ENCODE peak calls at places on chromosome 21, in eight cellular contexts. P is heart right ventricle, X is fibroblast of the aortic adventitia, A is left lung, E is H9, S is uterus, W is GM23338, M is choroid plexus epithelial cell. I is an unnamed sample.
A peak's percentile ranks its signal among the peaks of the same experiment; 100 is the strongest.

GRCh38 chr21:16910435-16911165 is 602.2 kb upstream of the CXADR start:
- DNase-seq in P (no peak), X (no peak), A (no peak), E (no peak), S (no peak), W (no peak), M (no peak), I (no peak)

GRCh38 chr21:15614757-15615156 is 115.0 kb upstream of the USP25 start:
- DNase-seq in P (no peak), X (no peak), A (no peak), E (no peak), S (no peak), W (no peak), M (no peak), I (no peak)

GRCh38 chr21:46121286-46122221 is 23.6 kb downstream of the COL6A2 start:
- DNase-seq in P (peak; percentile 13), X (no peak), A (peak; percentile 66), E (peak; percentile 15), S (peak; percentile 17), W (no peak), M (no peak), I (peak; percentile 37)

GRCh38 chr21:28521932-28522826 is 470.5 kb downstream of the LTN1 start:
- DNase-seq in P (no peak), X (peak; percentile 88), A (no peak), E (peak; percentile 30), S (peak; percentile 30), W (peak; percentile 45), M (peak; percentile 84), I (no peak)

GRCh38 chr21:15444118-15444960 is 285.4 kb upstream of the USP25 start:
- DNase-seq in P (no peak), X (no peak), A (no peak), E (peak; percentile 39), S (no peak), W (peak; percentile 67), M (peak; percentile 31), I (no peak)

GRCh38 chr21:38433516-38433915 is 64.8 kb downstream of the ERG start:
- DNase-seq in P (no peak), X (no peak), A (no peak), E (no peak), S (no peak), W (no peak), M (no peak), I (no peak)

GRCh38 chr21:14550200-14550599 is 4.1 kb upstream of the SAMSN1 start:
- DNase-seq in P (no peak), X (no peak), A (no peak), E (no peak), S (no peak), W (no peak), M (no peak), I (no peak)

GRCh38 chr21:45872902-45873301 is 108.7 kb upstream of the COL6A1 start:
- DNase-seq in P (no peak), X (no peak), A (no peak), E (no peak), S (no peak), W (no peak), M (no peak), I (no peak)

GRCh38 chr21:45169001-45169400 is 94.6 kb downstream of the ADARB1 start:
- DNase-seq in P (no peak), X (no peak), A (no peak), E (no peak), S (no peak), W (no peak), M (no peak), I (no peak)

GRCh38 chr21:33261635-33262034 is 4.5 kb upstream of the IL10RB start:
- DNase-seq in P (no peak), X (peak; percentile 47), A (no peak), E (no peak), S (no peak), W (no peak), M (peak; percentile 78), I (no peak)

GRCh38 chr21:37165606-37166005 is 92.6 kb downstream of the TTC3 start:
- DNase-seq in P (no peak), X (no peak), A (no peak), E (no peak), S (no peak), W (no peak), M (no peak), I (no peak)

GRCh38 chr21:34865922-34866271 is 183.2 kb downstream of the RUNX1 start:
- DNase-seq in P (no peak), X (no peak), A (no peak), E (peak; percentile 91), S (no peak), W (peak; percentile 93), M (no peak), I (no peak)

GRCh38 chr21:44374601-44375280 is 21.3 kb downstream of the TRPM2 start:
- DNase-seq in P (no peak), X (no peak), A (peak; percentile 24), E (no peak), S (no peak), W (no peak), M (no peak), I (no peak)

GRCh38 chr21:15839026-15839425 is 109.2 kb downstream of the USP25 start:
- DNase-seq in P (no peak), X (no peak), A (no peak), E (no peak), S (no peak), W (no peak), M (no peak), I (no peak)

GRCh38 chr21:34113842-34114241 is 40.5 kb downstream of the MRPS6 start:
- DNase-seq in P (no peak), X (no peak), A (no peak), E (no peak), S (no peak), W (peak; percentile 60), M (no peak), I (no peak)

GRCh38 chr21:38806942-38807284 is 1.2 kb downstream of the ETS2 start:
- DNase-seq in P (no peak), X (peak; percentile 53), A (no peak), E (no peak), S (no peak), W (no peak), M (peak; percentile 45), I (no peak)

DNA sequence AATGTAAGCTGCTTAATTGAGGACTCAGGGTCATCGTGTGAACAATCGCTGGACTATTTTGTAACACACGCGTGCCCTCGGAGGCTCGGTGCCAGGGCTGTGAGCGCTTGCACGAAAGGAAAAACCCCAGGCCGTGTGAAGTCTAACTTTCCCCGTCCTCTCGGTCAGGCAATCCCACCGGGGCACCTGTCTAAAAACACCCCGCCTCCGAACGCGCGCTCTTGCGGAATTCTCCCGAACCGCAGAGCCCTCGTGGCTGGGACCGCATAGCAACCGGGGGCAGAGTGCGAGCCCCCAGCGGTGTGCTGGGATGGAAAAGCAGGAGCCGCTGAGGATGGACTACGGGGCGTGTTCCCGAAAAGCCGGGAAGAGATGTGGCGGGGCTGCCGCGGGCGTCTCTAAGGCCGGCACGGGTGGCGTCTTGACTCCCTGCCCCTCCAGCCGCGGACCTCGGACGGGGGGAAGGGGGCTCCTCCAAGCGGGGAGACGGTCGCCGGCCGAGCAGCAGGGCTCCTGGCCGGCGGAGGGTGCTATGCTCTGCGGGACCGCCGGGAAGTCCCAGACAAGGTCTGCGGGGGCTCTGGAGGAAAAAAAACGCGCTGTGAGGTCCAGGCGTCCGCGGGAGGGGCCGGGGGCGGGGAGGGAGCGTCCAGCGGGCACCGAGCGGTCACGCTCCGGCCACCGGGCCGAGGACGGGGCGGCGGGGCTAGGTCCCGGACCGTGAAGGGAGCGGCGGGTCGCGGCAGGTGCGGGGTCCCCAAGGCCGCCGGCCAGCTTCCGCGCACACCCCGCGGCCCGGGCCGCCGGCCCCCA is 936 bp downstream of the ZBTB21 start:
- DNase-seq in P (peak; percentile 50), X (peak; percentile 63), A (peak; percentile 87), E (peak; percentile 46), S (peak; percentile 54), W (peak; percentile 77), M (peak; percentile 41), I (no peak)
- TF ChIP-seq CTCF in P (peak; percentile 24), X (peak; percentile 33), A (no peak), E (peak; percentile 10), S (no peak), W (no peak), M (no peak), I (no peak)

GRCh38 chr21:18265955-18266354 is 21.3 kb downstream of the CHODL start:
- DNase-seq in P (no peak), X (no peak), A (no peak), E (no peak), S (no peak), W (no peak), M (peak; percentile 21), I (no peak)
- TF ChIP-seq CTCF in P (no peak), X (no peak), A (no peak), E (no peak), S (no peak), W (no peak), M (peak; percentile 17), I (no peak)

GRCh38 chr21:31514598-31514997 is 144.9 kb upstream of the SOD1 start:
- DNase-seq in P (no peak), X (no peak), A (no peak), E (peak; percentile 60), S (no peak), W (peak; percentile 66), M (peak; percentile 57), I (peak; percentile 47)
- TF ChIP-seq CTCF in P (no peak), X (no peak), A (no peak), E (no peak), S (no peak), W (peak; percentile 47), M (peak; percentile 60), I (no peak)

GRCh38 chr21:31988492-31989285 is 115.9 kb downstream of the HUNK start:
- DNase-seq in P (no peak), X (no peak), A (no peak), E (no peak), S (no peak), W (no peak), M (no peak), I (no peak)

GRCh38 chr21:31993826-31994791 is 121.3 kb downstream of the HUNK start:
- DNase-seq in P (no peak), X (no peak), A (no peak), E (no peak), S (no peak), W (no peak), M (no peak), I (no peak)

GRCh38 chr21:31987696-31988095 is 114.9 kb downstream of the HUNK start:
- DNase-seq in P (peak; percentile 17), X (no peak), A (no peak), E (no peak), S (no peak), W (peak; percentile 20), M (no peak), I (no peak)

GRCh38 chr21:31991356-31992331 is 118.8 kb downstream of the HUNK start:
- DNase-seq in P (no peak), X (no peak), A (no peak), E (peak; percentile 61), S (no peak), W (peak; percentile 78), M (no peak), I (no peak)

DNA sequence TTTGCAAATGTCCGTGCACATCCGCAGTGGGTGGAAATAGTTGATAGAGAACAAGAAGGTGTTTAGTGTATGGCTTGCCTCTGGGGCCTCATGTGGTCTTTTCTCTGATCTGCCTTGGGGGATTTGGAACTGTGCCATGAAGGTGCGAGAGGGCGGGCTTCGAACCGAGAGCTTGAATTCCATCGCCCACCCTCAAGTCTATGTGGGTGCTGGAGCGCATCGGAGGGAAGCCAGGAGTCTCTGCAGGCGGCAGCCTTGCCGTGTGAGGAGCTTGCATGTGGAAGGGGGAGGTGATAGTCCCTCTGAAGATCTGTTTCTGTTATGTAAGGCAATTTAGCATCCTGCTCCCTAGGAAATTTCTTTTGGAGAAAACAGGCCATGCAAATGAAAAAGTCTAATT is 119.6 kb downstream of the HUNK start:
- DNase-seq in P (no peak), X (no peak), A (no peak), E (no peak), S (no peak), W (no peak), M (no peak), I (no peak)
- TF ChIP-seq CTCF in P (no peak), X (no peak), A (no peak), E (no peak), S (no peak), W (no peak), M (no peak), I (no peak)